ENCODE peak calls at places on chromosomes 11 and 22, in five cellular contexts. One of them, this sample, is unnamed.

GRCh38 chr11:87143663-87144062 is 105.9 kb downstream of the TMEM135 start:
- DNase-seq in K562: no peak
- DNase-seq in H1: no peak
- DNase-seq in HepG2: no peak
- DNase-seq in GM12878: no peak
- DNase-seq in this sample: no peak

GRCh38 chr11:133753150-133753549 is 92.2 kb downstream of the SPATA19 start:
- DNase-seq in H1: no peak
- DNase-seq in HepG2: no peak
- DNase-seq in K562: no peak
- DNase-seq in GM12878: no peak
- DNase-seq in this sample: no peak

GRCh38 chr11:88569342-88569741 is 231.8 kb upstream of the CTSC start:
- DNase-seq in HepG2: no peak
- DNase-seq in H1: no peak
- DNase-seq in K562: no peak
- DNase-seq in GM12878: no peak
- DNase-seq in this sample: no peak

GRCh38 chr11:10325398-10326079 is 20.7 kb downstream of the ADM start:
- DNase-seq in H1: no peak
- DNase-seq in K562: no peak
- DNase-seq in HepG2: no peak
- DNase-seq in GM12878: no peak
- DNase-seq in this sample: no peak

GRCh38 chr11:30282289-30282631 is 40.6 kb upstream of the ARL14EP start:
- DNase-seq in H1: no peak
- DNase-seq in K562: no peak
- DNase-seq in GM12878: peak
- DNase-seq in HepG2: no peak
- DNase-seq in this sample: no peak

GRCh38 chr11:123351375-123351774 is 78.7 kb upstream of the GRAMD1B start:
- DNase-seq in HepG2: no peak
- DNase-seq in GM12878: no peak
- DNase-seq in H1: peak
- DNase-seq in K562: no peak
- DNase-seq in this sample: no peak

GRCh38 chr11:115244758-115245157 is 259.5 kb downstream of the CADM1 start:
- DNase-seq in HepG2: no peak
- DNase-seq in H1: no peak
- DNase-seq in GM12878: no peak
- DNase-seq in K562: no peak
- DNase-seq in this sample: no peak

GRCh38 chr11:18632841-18633240 is 1.3 kb downstream of the SPTY2D1 start:
- DNase-seq in K562: no peak
- DNase-seq in H1: no peak
- DNase-seq in GM12878: no peak
- DNase-seq in HepG2: no peak
- DNase-seq in this sample: no peak

GRCh38 chr11:8070417-8071101 is 10.5 kb upstream of the TUB start:
- DNase-seq in H1: no peak
- DNase-seq in HepG2: peak
- DNase-seq in K562: peak
- DNase-seq in GM12878: no peak
- DNase-seq in this sample: peak

GRCh38 chr11:69905611-69906452 is 86.6 kb upstream of the FGF3 start:
- DNase-seq in K562: peak
- DNase-seq in HepG2: no peak
- DNase-seq in H1: no peak
- DNase-seq in GM12878: no peak
- DNase-seq in this sample: no peak

GRCh38 chr11:9176136-9176535 is 84.7 kb upstream of the SCUBE2 start:
- DNase-seq in GM12878: no peak
- DNase-seq in HepG2: no peak
- DNase-seq in K562: no peak
- DNase-seq in H1: no peak
- DNase-seq in this sample: no peak

GRCh38 chr22:30104501-30105156 is 24.4 kb downstream of the HORMAD2 start:
- DNase-seq in HepG2: no peak
- DNase-seq in K562: no peak
- DNase-seq in GM12878: no peak
- DNase-seq in H1: no peak
- DNase-seq in this sample: no peak

GRCh38 chr11:32432565-32433248 is 2.6 kb downstream of the WT1 start:
- DNase-seq in HepG2: no peak
- DNase-seq in GM12878: no peak
- DNase-seq in H1: no peak
- DNase-seq in K562: peak
- DNase-seq in this sample: no peak

GRCh38 chr22:30614268-30614667 is 7.3 kb downstream of the TCN2 start:
- DNase-seq in HepG2: no peak
- DNase-seq in K562: no peak
- DNase-seq in H1: no peak
- DNase-seq in GM12878: no peak
- DNase-seq in this sample: no peak

GRCh38 chr22:23815781-23816551 is 22.8 kb downstream of the DERL3 start:
- DNase-seq in HepG2: no peak
- DNase-seq in GM12878: no peak
- DNase-seq in H1: no peak
- DNase-seq in K562: no peak
- DNase-seq in this sample: no peak

GRCh38 chr11:132125855-132126841 is 755.7 kb downstream of the NTM start:
- DNase-seq in GM12878: no peak
- DNase-seq in HepG2: no peak
- DNase-seq in H1: peak
- DNase-seq in K562: no peak
- DNase-seq in this sample: no peak

GRCh38 chr22:30561402-30562154 is 12.9 kb downstream of the GAL3ST1 start:
- DNase-seq in HepG2: no peak
- DNase-seq in GM12878: no peak
- DNase-seq in K562: no peak
- DNase-seq in H1: no peak
- DNase-seq in this sample: no peak

GRCh38 chr11:40514124-40514523 is 945.3 kb downstream of the LRRC4C start:
- DNase-seq in GM12878: no peak
- DNase-seq in K562: no peak
- DNase-seq in HepG2: no peak
- DNase-seq in H1: no peak
- DNase-seq in this sample: no peak

GRCh38 chr11:86218125-86219081 is 26.1 kb upstream of the EED start:
- DNase-seq in H1: peak
- DNase-seq in HepG2: peak
- DNase-seq in K562: peak
- DNase-seq in GM12878: peak
- DNase-seq in this sample: peak

GRCh38 chr11:61754534-61755482 is 2.4 kb downstream of the MYRF start:
- DNase-seq in K562: peak
- DNase-seq in GM12878: no peak
- DNase-seq in HepG2: no peak
- DNase-seq in H1: no peak
- DNase-seq in this sample: no peak

GRCh38 chr11:63699906-63700305 is 18.6 kb downstream of the RTN3 start:
- DNase-seq in GM12878: no peak
- DNase-seq in K562: no peak
- DNase-seq in H1: no peak
- DNase-seq in HepG2: no peak
- DNase-seq in this sample: no peak

GRCh38 chr11:64516226-64516625 is 74.8 kb upstream of the SLC22A12 start:
- DNase-seq in HepG2: no peak
- DNase-seq in H1: no peak
- DNase-seq in K562: peak
- DNase-seq in GM12878: no peak
- DNase-seq in this sample: no peak

GRCh38 chr22:42938976-42939375 is 76.0 kb downstream of the PACSIN2 start:
- DNase-seq in K562: no peak
- DNase-seq in HepG2: no peak
- DNase-seq in H1: no peak
- DNase-seq in GM12878: no peak
- DNase-seq in this sample: no peak

GRCh38 chr11:69638941-69639681 is 1.8 kb upstream of the CCND1 start:
- DNase-seq in GM12878: no peak
- DNase-seq in K562: peak
- DNase-seq in H1: peak
- DNase-seq in HepG2: peak
- DNase-seq in this sample: peak

GRCh38 chr22:50403701-50404101 is 60.6 kb downstream of the PPP6R2 start:
- DNase-seq in GM12878: no peak
- DNase-seq in H1: no peak
- DNase-seq in K562: no peak
- DNase-seq in HepG2: no peak
- DNase-seq in this sample: no peak

GRCh38 chr11:120197254-120197891 is 13.5 kb upstream of the OAF start:
- DNase-seq in GM12878: no peak
- DNase-seq in H1: no peak
- DNase-seq in K562: no peak
- DNase-seq in HepG2: peak
- DNase-seq in this sample: no peak

GRCh38 chr22:17120711-17121234 is 387 bp downstream of the TMEM121B start:
- DNase-seq in GM12878: no peak
- DNase-seq in HepG2: no peak
- DNase-seq in H1: peak
- DNase-seq in K562: no peak
- DNase-seq in this sample: no peak

GRCh38 chr22:50674127-50674493 is 1.5 kb downstream of the SHANK3 start:
- DNase-seq in GM12878: no peak
- DNase-seq in H1: no peak
- DNase-seq in HepG2: no peak
- DNase-seq in K562: peak
- DNase-seq in this sample: no peak

GRCh38 chr11:102583437-102583836 is 41.7 kb downstream of the MMP20 start:
- DNase-seq in K562: no peak
- DNase-seq in HepG2: no peak
- DNase-seq in GM12878: no peak
- DNase-seq in H1: no peak
- DNase-seq in this sample: no peak

GRCh38 chr11:133947298-133947905 is 9.4 kb downstream of the IGSF9B start:
- DNase-seq in HepG2: peak
- DNase-seq in K562: no peak
- DNase-seq in H1: peak
- DNase-seq in GM12878: no peak
- DNase-seq in this sample: no peak

GRCh38 chr11:95404370-95404769 is 173.4 kb upstream of the SESN3 start:
- DNase-seq in HepG2: no peak
- DNase-seq in H1: no peak
- DNase-seq in K562: no peak
- DNase-seq in GM12878: no peak
- DNase-seq in this sample: no peak

GRCh38 chr11:8067929-8068575 is 13.0 kb upstream of the TUB start:
- DNase-seq in H1: peak
- DNase-seq in HepG2: no peak
- DNase-seq in K562: no peak
- DNase-seq in GM12878: no peak
- DNase-seq in this sample: no peak

GRCh38 chr22:35422145-35422544 is 22.2 kb downstream of the MCM5 start:
- DNase-seq in K562: no peak
- DNase-seq in HepG2: no peak
- DNase-seq in H1: no peak
- DNase-seq in GM12878: no peak
- DNase-seq in this sample: no peak

GRCh38 chr22:40452730-40453487 is 82.5 kb downstream of the SGSM3 start:
- DNase-seq in K562: no peak
- DNase-seq in H1: no peak
- DNase-seq in GM12878: no peak
- DNase-seq in HepG2: no peak
- DNase-seq in this sample: no peak

GRCh38 chr22:34850010-34850409 is 215.9 kb upstream of the ISX start:
- DNase-seq in H1: no peak
- DNase-seq in HepG2: no peak
- DNase-seq in GM12878: no peak
- DNase-seq in K562: no peak
- DNase-seq in this sample: no peak

GRCh38 chr22:38700271-38700788 is 413 bp downstream of the JOSD1 start:
- DNase-seq in HepG2: peak
- DNase-seq in H1: no peak
- DNase-seq in K562: peak
- DNase-seq in GM12878: no peak
- DNase-seq in this sample: no peak

GRCh38 chr11:8545698-8546366 is 48.2 kb downstream of the STK33 start:
- DNase-seq in H1: no peak
- DNase-seq in HepG2: peak
- DNase-seq in K562: no peak
- DNase-seq in GM12878: no peak
- DNase-seq in this sample: no peak

GRCh38 chr11:72240461-72241289 is 3.3 kb downstream of the PHOX2A start:
- DNase-seq in K562: no peak
- DNase-seq in HepG2: no peak
- DNase-seq in H1: peak
- DNase-seq in GM12878: no peak
- DNase-seq in this sample: no peak

GRCh38 chr22:46076651-46077339 is 73.5 kb upstream of the PPARA start:
- DNase-seq in GM12878: no peak
- DNase-seq in K562: no peak
- DNase-seq in H1: no peak
- DNase-seq in HepG2: no peak
- DNase-seq in this sample: no peak
- TF ChIP-seq SIN3A in GM12878: no peak
- TF ChIP-seq SIN3A in K562: no peak
- TF ChIP-seq SIN3A in H1: no peak
- TF ChIP-seq SIN3A in HepG2: no peak
- TF ChIP-seq SIN3A in this sample: no peak

GRCh38 chr11:76771446-76772099 is 11.6 kb upstream of the TSKU start:
- DNase-seq in GM12878: no peak
- DNase-seq in H1: no peak
- DNase-seq in HepG2: no peak
- DNase-seq in K562: no peak
- DNase-seq in this sample: no peak

GRCh38 chr11:76769071-76769560 is 14.0 kb upstream of the TSKU start:
- DNase-seq in H1: no peak
- DNase-seq in GM12878: no peak
- DNase-seq in K562: no peak
- DNase-seq in HepG2: no peak
- DNase-seq in this sample: no peak

GRCh38 chr11:76770642-76771445 is 12.3 kb upstream of the TSKU start:
- DNase-seq in HepG2: peak
- DNase-seq in H1: no peak
- DNase-seq in K562: no peak
- DNase-seq in GM12878: no peak
- DNase-seq in this sample: no peak

GRCh38 chr11:76768091-76769047 is 14.8 kb upstream of the TSKU start:
- DNase-seq in K562: no peak
- DNase-seq in H1: no peak
- DNase-seq in HepG2: peak
- DNase-seq in GM12878: no peak
- DNase-seq in this sample: no peak

GRCh38 chr11:76769645-76770586 is 13.2 kb upstream of the TSKU start:
- DNase-seq in K562: no peak
- DNase-seq in GM12878: no peak
- DNase-seq in H1: no peak
- DNase-seq in HepG2: peak
- DNase-seq in this sample: no peak
- TF ChIP-seq YY1 in K562: no peak
- TF ChIP-seq YY1 in GM12878: no peak
- TF ChIP-seq YY1 in H1: no peak
- TF ChIP-seq YY1 in HepG2: no peak
- TF ChIP-seq YY1 in this sample: no peak

GRCh38 chr11:66720223-66720898 is 8.7 kb downstream of the SPTBN2 start:
- DNase-seq in HepG2: peak
- DNase-seq in H1: peak
- DNase-seq in K562: no peak
- DNase-seq in GM12878: no peak
- DNase-seq in this sample: peak
- H3K27ac ChIP-seq in HepG2: no peak
- H3K27ac ChIP-seq in H1: peak
- H3K27ac ChIP-seq in K562: no peak
- H3K27ac ChIP-seq in GM12878: no peak
- H3K27ac ChIP-seq in this sample: peak

GRCh38 chr11:126489791-126490190 is 134.3 kb downstream of the ST3GAL4 start:
- DNase-seq in GM12878: no peak
- DNase-seq in K562: no peak
- DNase-seq in H1: no peak
- DNase-seq in HepG2: no peak
- DNase-seq in this sample: no peak
- TF ChIP-seq SIN3A in GM12878: no peak
- TF ChIP-seq SIN3A in K562: no peak
- TF ChIP-seq SIN3A in H1: no peak
- TF ChIP-seq SIN3A in HepG2: no peak
- TF ChIP-seq SIN3A in this sample: no peak

This sample was measured in HCT116.